ENCODE peak calls at places on chromosomes 7 and 10, in six cellular contexts. One of them, this sample, is unnamed.

GRCh38 chr7:1232623-1233327 is at the start of gene UNCX:
- DNase-seq in HS-5: no peak
- DNase-seq in mesendoderm: peak
- DNase-seq in chondrocyte: no peak
- DNase-seq in HCT116: no peak
- DNase-seq in amniotic stem cell: no peak
- DNase-seq in this sample: no peak

GRCh38 chr7:128304212-128304611 is 39.5 kb downstream of the RBM28 start:
- DNase-seq in HS-5: no peak
- DNase-seq in mesendoderm: no peak
- DNase-seq in chondrocyte: no peak
- DNase-seq in HCT116: no peak
- DNase-seq in amniotic stem cell: no peak
- DNase-seq in this sample: no peak

GRCh38 chr7:104931181-104931781 is 82.7 kb upstream of the KMT2E start:
- DNase-seq in HS-5: no peak
- DNase-seq in mesendoderm: peak
- DNase-seq in chondrocyte: no peak
- DNase-seq in HCT116: no peak
- DNase-seq in amniotic stem cell: no peak
- DNase-seq in this sample: no peak

GRCh38 chr10:131653140-131653539 is 247.7 kb upstream of the PPP2R2D start:
- DNase-seq in HS-5: no peak
- DNase-seq in mesendoderm: no peak
- DNase-seq in chondrocyte: peak
- DNase-seq in HCT116: no peak
- DNase-seq in amniotic stem cell: no peak
- DNase-seq in this sample: no peak

GRCh38 chr7:2231992-2232765 is 566 bp downstream of the MAD1L1 start:
- DNase-seq in HS-5: no peak
- DNase-seq in mesendoderm: peak
- DNase-seq in chondrocyte: no peak
- DNase-seq in HCT116: no peak
- DNase-seq in amniotic stem cell: no peak
- DNase-seq in this sample: no peak

GRCh38 chr10:28492093-28492492 is 40.8 kb upstream of the WAC start:
- DNase-seq in HS-5: no peak
- DNase-seq in mesendoderm: no peak
- DNase-seq in chondrocyte: no peak
- DNase-seq in HCT116: no peak
- DNase-seq in amniotic stem cell: no peak
- DNase-seq in this sample: no peak

GRCh38 chr7:99499356-99499712 is 747 bp downstream of the ZNF394 start:
- DNase-seq in HS-5: no peak
- DNase-seq in mesendoderm: no peak
- DNase-seq in chondrocyte: no peak
- DNase-seq in HCT116: no peak
- DNase-seq in amniotic stem cell: no peak
- DNase-seq in this sample: no peak

GRCh38 chr10:43308986-43309385 is 42.1 kb upstream of the RASGEF1A start:
- DNase-seq in HS-5: no peak
- DNase-seq in mesendoderm: no peak
- DNase-seq in chondrocyte: no peak
- DNase-seq in HCT116: no peak
- DNase-seq in amniotic stem cell: no peak
- DNase-seq in this sample: peak

GRCh38 chr10:58568428-58568935 is 55.8 kb downstream of the BICC1 start:
- DNase-seq in HS-5: no peak
- DNase-seq in mesendoderm: no peak
- DNase-seq in chondrocyte: no peak
- DNase-seq in HCT116: no peak
- DNase-seq in amniotic stem cell: no peak
- DNase-seq in this sample: no peak

GRCh38 chr7:1567082-1567771 is 2.6 kb downstream of the PSMG3 start:
- DNase-seq in HS-5: peak
- DNase-seq in mesendoderm: no peak
- DNase-seq in chondrocyte: no peak
- DNase-seq in HCT116: peak
- DNase-seq in amniotic stem cell: no peak
- DNase-seq in this sample: no peak

GRCh38 chr10:69911571-69912528 is 110.1 kb downstream of the COL13A1 start:
- DNase-seq in HS-5: no peak
- DNase-seq in mesendoderm: peak
- DNase-seq in chondrocyte: no peak
- DNase-seq in HCT116: no peak
- DNase-seq in amniotic stem cell: no peak
- DNase-seq in this sample: peak